ENCODE peak calls at places on chromosomes 11 and 22, in eight cellular contexts. One of them, this sample, is unnamed.

GRCh38 chr22:17835256-17835655 is 61.0 kb upstream of the BID start:
- DNase-seq in A549: no peak
- DNase-seq in HCT116: no peak
- DNase-seq in GM12878: no peak
- DNase-seq in SK-N-SH: no peak
- DNase-seq in H1: no peak
- DNase-seq in K562: no peak
- DNase-seq in HepG2: no peak
- DNase-seq in this sample: no peak

GRCh38 chr11:46036009-46036408 is 85.2 kb downstream of the PHF21A start:
- DNase-seq in A549: no peak
- DNase-seq in HCT116: no peak
- DNase-seq in GM12878: no peak
- DNase-seq in SK-N-SH: no peak
- DNase-seq in H1: no peak
- DNase-seq in K562: no peak
- DNase-seq in HepG2: no peak
- DNase-seq in this sample: no peak

GRCh38 chr11:115317428-115318185 is 186.6 kb downstream of the CADM1 start:
- DNase-seq in A549: no peak
- DNase-seq in HCT116: no peak
- DNase-seq in GM12878: no peak
- DNase-seq in SK-N-SH: no peak
- DNase-seq in H1: no peak
- DNase-seq in K562: no peak
- DNase-seq in HepG2: no peak
- DNase-seq in this sample: no peak

GRCh38 chr11:121352301-121352891 is 59.8 kb downstream of the SC5D start:
- DNase-seq in A549: no peak
- DNase-seq in HCT116: no peak
- DNase-seq in GM12878: no peak
- DNase-seq in SK-N-SH: no peak
- DNase-seq in H1: no peak
- DNase-seq in K562: no peak
- DNase-seq in HepG2: no peak
- DNase-seq in this sample: no peak

GRCh38 chr22:47392054-47392347 is 629.6 kb downstream of the TBC1D22A start:
- DNase-seq in A549: no peak
- DNase-seq in HCT116: no peak
- DNase-seq in GM12878: no peak
- DNase-seq in SK-N-SH: no peak
- DNase-seq in H1: no peak
- DNase-seq in K562: no peak
- DNase-seq in HepG2: no peak
- DNase-seq in this sample: no peak

GRCh38 chr11:130522284-130522961 is 74.0 kb downstream of the ADAMTS15 start:
- DNase-seq in A549: peak; percentile 79
- DNase-seq in HCT116: peak; percentile 48
- DNase-seq in GM12878: no peak
- DNase-seq in SK-N-SH: peak; percentile 70
- DNase-seq in H1: no peak
- DNase-seq in K562: peak; percentile 75
- DNase-seq in HepG2: peak; percentile 10
- DNase-seq in this sample: peak; percentile 83

GRCh38 chr11:106482920-106483761 is 405.7 kb downstream of the AASDHPPT start:
- DNase-seq in A549: no peak
- DNase-seq in HCT116: no peak
- DNase-seq in GM12878: no peak
- DNase-seq in SK-N-SH: no peak
- DNase-seq in H1: no peak
- DNase-seq in K562: no peak
- DNase-seq in HepG2: peak; percentile 31
- DNase-seq in this sample: peak; percentile 49

GRCh38 chr11:116312560-116313340 is 460.0 kb downstream of the BUD13 start:
- DNase-seq in A549: no peak
- DNase-seq in HCT116: no peak
- DNase-seq in GM12878: no peak
- DNase-seq in SK-N-SH: peak; percentile 88
- DNase-seq in H1: no peak
- DNase-seq in K562: no peak
- DNase-seq in HepG2: no peak
- DNase-seq in this sample: peak; percentile 83

GRCh38 chr11:115869131-115869530 is 364.9 kb upstream of the CADM1 start:
- DNase-seq in A549: no peak
- DNase-seq in HCT116: no peak
- DNase-seq in GM12878: no peak
- DNase-seq in SK-N-SH: no peak
- DNase-seq in H1: no peak
- DNase-seq in K562: no peak
- DNase-seq in HepG2: no peak
- DNase-seq in this sample: no peak

GRCh38 chr11:75289919-75290318 is 49.3 kb downstream of the TPBGL start:
- DNase-seq in A549: no peak
- DNase-seq in HCT116: no peak
- DNase-seq in GM12878: no peak
- DNase-seq in SK-N-SH: no peak
- DNase-seq in H1: no peak
- DNase-seq in K562: no peak
- DNase-seq in HepG2: no peak
- DNase-seq in this sample: no peak

GRCh38 chr11:17412488-17413180 is 24.2 kb upstream of the KCNJ11 start:
- DNase-seq in A549: no peak
- DNase-seq in HCT116: no peak
- DNase-seq in GM12878: no peak
- DNase-seq in SK-N-SH: no peak
- DNase-seq in H1: no peak
- DNase-seq in K562: no peak
- DNase-seq in HepG2: no peak
- DNase-seq in this sample: no peak

GRCh38 chr22:47663615-47664605 is 901.5 kb downstream of the TBC1D22A start:
- DNase-seq in A549: no peak
- DNase-seq in HCT116: no peak
- DNase-seq in GM12878: no peak
- DNase-seq in SK-N-SH: no peak
- DNase-seq in H1: no peak
- DNase-seq in K562: no peak
- DNase-seq in HepG2: no peak
- DNase-seq in this sample: no peak

GRCh38 chr22:40071720-40072119 is 77.0 kb downstream of the FAM83F start:
- DNase-seq in A549: no peak
- DNase-seq in HCT116: no peak
- DNase-seq in GM12878: no peak
- DNase-seq in SK-N-SH: no peak
- DNase-seq in H1: no peak
- DNase-seq in K562: no peak
- DNase-seq in HepG2: no peak
- DNase-seq in this sample: no peak

GRCh38 chr22:46833228-46833627 is 70.8 kb downstream of the TBC1D22A start:
- DNase-seq in A549: peak; percentile 22
- DNase-seq in HCT116: peak; percentile 23
- DNase-seq in GM12878: no peak
- DNase-seq in SK-N-SH: no peak
- DNase-seq in H1: peak; percentile 39
- DNase-seq in K562: no peak
- DNase-seq in HepG2: peak; percentile 41
- DNase-seq in this sample: peak; percentile 33

GRCh38 chr22:39178206-39179111 is 26.0 kb upstream of the CBX7 start:
- DNase-seq in A549: no peak
- DNase-seq in HCT116: no peak
- DNase-seq in GM12878: no peak
- DNase-seq in SK-N-SH: no peak
- DNase-seq in H1: no peak
- DNase-seq in K562: no peak
- DNase-seq in HepG2: no peak
- DNase-seq in this sample: peak; percentile 94

GRCh38 chr22:22111267-22111751 is 128.7 kb upstream of the TOP3B start:
- DNase-seq in A549: peak; percentile 15
- DNase-seq in HCT116: no peak
- DNase-seq in GM12878: peak; percentile 86
- DNase-seq in SK-N-SH: no peak
- DNase-seq in H1: no peak
- DNase-seq in K562: peak; percentile 87
- DNase-seq in HepG2: no peak
- DNase-seq in this sample: no peak

GRCh38 chr11:44899959-44900358 is 50.7 kb downstream of the TP53I11 start:
- DNase-seq in A549: peak; percentile 27
- DNase-seq in HCT116: peak; percentile 48
- DNase-seq in GM12878: peak; percentile 11
- DNase-seq in SK-N-SH: peak; percentile 63
- DNase-seq in H1: no peak
- DNase-seq in K562: peak; percentile 75
- DNase-seq in HepG2: peak; percentile 5
- DNase-seq in this sample: peak; percentile 56

GRCh38 chr22:27507935-27508504 is 293.5 kb downstream of the MN1 start:
- DNase-seq in A549: no peak
- DNase-seq in HCT116: no peak
- DNase-seq in GM12878: no peak
- DNase-seq in SK-N-SH: no peak
- DNase-seq in H1: no peak
- DNase-seq in K562: no peak
- DNase-seq in HepG2: no peak
- DNase-seq in this sample: no peak

GRCh38 chr11:26522912-26523610 is 49.0 kb downstream of the MUC15 start:
- DNase-seq in A549: no peak
- DNase-seq in HCT116: no peak
- DNase-seq in GM12878: no peak
- DNase-seq in SK-N-SH: no peak
- DNase-seq in H1: peak; percentile 21
- DNase-seq in K562: no peak
- DNase-seq in HepG2: peak; percentile 32
- DNase-seq in this sample: no peak

GRCh38 chr22:40247976-40248375 is 70.3 kb downstream of the TNRC6B start:
- DNase-seq in A549: no peak
- DNase-seq in HCT116: no peak
- DNase-seq in GM12878: no peak
- DNase-seq in SK-N-SH: no peak
- DNase-seq in H1: no peak
- DNase-seq in K562: no peak
- DNase-seq in HepG2: no peak
- DNase-seq in this sample: no peak

GRCh38 chr11:59206635-59207034 is 6.1 kb downstream of the MPEG1 start:
- DNase-seq in A549: peak; percentile 48
- DNase-seq in HCT116: peak; percentile 21
- DNase-seq in GM12878: no peak
- DNase-seq in SK-N-SH: peak; percentile 34
- DNase-seq in H1: peak; percentile 27
- DNase-seq in K562: peak; percentile 32
- DNase-seq in HepG2: peak; percentile 42
- DNase-seq in this sample: peak; percentile 41

GRCh38 chr11:94623120-94623735 is 56.1 kb downstream of the PIWIL4 start:
- DNase-seq in A549: peak; percentile 60
- DNase-seq in HCT116: peak; percentile 88
- DNase-seq in GM12878: peak; percentile 16
- DNase-seq in SK-N-SH: peak; percentile 77
- DNase-seq in H1: peak; percentile 43
- DNase-seq in K562: peak; percentile 66
- DNase-seq in HepG2: peak; percentile 74
- DNase-seq in this sample: peak; percentile 89

GRCh38 chr11:28464252-28464867 is 356.2 kb downstream of the METTL15 start:
- DNase-seq in A549: no peak
- DNase-seq in HCT116: no peak
- DNase-seq in GM12878: no peak
- DNase-seq in SK-N-SH: no peak
- DNase-seq in H1: no peak
- DNase-seq in K562: no peak
- DNase-seq in HepG2: no peak
- DNase-seq in this sample: no peak

GRCh38 chr11:76201672-76202412 is 4.5 kb downstream of the WNT11 start:
- DNase-seq in A549: no peak
- DNase-seq in HCT116: no peak
- DNase-seq in GM12878: no peak
- DNase-seq in SK-N-SH: no peak
- DNase-seq in H1: no peak
- DNase-seq in K562: no peak
- DNase-seq in HepG2: no peak
- DNase-seq in this sample: no peak

GRCh38 chr11:126411971-126412381 is 56.5 kb downstream of the ST3GAL4 start:
- DNase-seq in A549: no peak
- DNase-seq in HCT116: no peak
- DNase-seq in GM12878: no peak
- DNase-seq in SK-N-SH: no peak
- DNase-seq in H1: no peak
- DNase-seq in K562: peak; percentile 45
- DNase-seq in HepG2: no peak
- DNase-seq in this sample: no peak

GRCh38 chr11:115453158-115453557 is 51.1 kb downstream of the CADM1 start:
- DNase-seq in A549: no peak
- DNase-seq in HCT116: no peak
- DNase-seq in GM12878: no peak
- DNase-seq in SK-N-SH: no peak
- DNase-seq in H1: no peak
- DNase-seq in K562: no peak
- DNase-seq in HepG2: no peak
- DNase-seq in this sample: no peak

GRCh38 chr11:47538741-47539575 is 14.0 kb downstream of the CELF1 start:
- DNase-seq in A549: no peak
- DNase-seq in HCT116: no peak
- DNase-seq in GM12878: no peak
- DNase-seq in SK-N-SH: no peak
- DNase-seq in H1: no peak
- DNase-seq in K562: no peak
- DNase-seq in HepG2: no peak
- DNase-seq in this sample: peak; percentile 81

GRCh38 chr11:78318733-78319132 is 98.9 kb downstream of the GAB2 start:
- DNase-seq in A549: no peak
- DNase-seq in HCT116: no peak
- DNase-seq in GM12878: no peak
- DNase-seq in SK-N-SH: peak; percentile 60
- DNase-seq in H1: no peak
- DNase-seq in K562: no peak
- DNase-seq in HepG2: no peak
- DNase-seq in this sample: no peak
- H3K27ac ChIP-seq in A549: no peak overlapping the region
- H3K27ac ChIP-seq in HCT116: no peak overlapping the region
- H3K27ac ChIP-seq in GM12878: no peak overlapping the region
- H3K27ac ChIP-seq in SK-N-SH: peak overlapping the region; percentile 95
- H3K27ac ChIP-seq in H1: no peak overlapping the region
- H3K27ac ChIP-seq in K562: peak overlapping the region; percentile 64
- H3K27ac ChIP-seq in HepG2: no peak overlapping the region
- H3K27ac ChIP-seq in this sample: no peak overlapping the region

GRCh38 chr11:82733444-82734119 is at the start of gene FAM181B:
- DNase-seq in A549: peak; percentile 11
- DNase-seq in HCT116: no peak
- DNase-seq in GM12878: no peak
- DNase-seq in SK-N-SH: peak; percentile 89
- DNase-seq in H1: peak; percentile 71
- DNase-seq in K562: peak; percentile 49
- DNase-seq in HepG2: no peak
- DNase-seq in this sample: peak; percentile 29
- TF ChIP-seq MAX in A549: no peak
- TF ChIP-seq MAX in HCT116: no peak
- TF ChIP-seq MAX in GM12878: no peak
- TF ChIP-seq MAX in SK-N-SH: no peak
- TF ChIP-seq MAX in H1: no peak
- TF ChIP-seq MAX in K562: no peak
- TF ChIP-seq MAX in HepG2: peak; percentile 35
- TF ChIP-seq MAX in this sample: no peak

GRCh38 chr11:48538991-48539390 is 50.4 kb downstream of the OR4A47 start:
- DNase-seq in A549: no peak
- DNase-seq in HCT116: no peak
- DNase-seq in GM12878: no peak
- DNase-seq in SK-N-SH: no peak
- DNase-seq in H1: no peak
- DNase-seq in K562: no peak
- DNase-seq in HepG2: no peak
- DNase-seq in this sample: no peak
- H3K9me3 ChIP-seq in A549: no peaks in the 10 kb centered on the region
- H3K9me3 ChIP-seq in HCT116: no peaks in the 10 kb centered on the region
- H3K9me3 ChIP-seq in GM12878: no peaks in the 10 kb centered on the region
- H3K9me3 ChIP-seq in SK-N-SH: no peaks in the 10 kb centered on the region
- H3K9me3 ChIP-seq in H1: peaks cover 50% of the 10 kb centered on the region
- H3K9me3 ChIP-seq in K562: no peaks in the 10 kb centered on the region
- H3K9me3 ChIP-seq in HepG2: peaks cover 62% of the 10 kb centered on the region
- H3K9me3 ChIP-seq in this sample: no peaks in the 10 kb centered on the region

GRCh38 chr22:37855462-37855861 is 6.2 kb downstream of the EIF3L start:
- DNase-seq in A549: no peak
- DNase-seq in HCT116: no peak
- DNase-seq in GM12878: no peak
- DNase-seq in SK-N-SH: no peak
- DNase-seq in H1: no peak
- DNase-seq in K562: no peak
- DNase-seq in HepG2: no peak
- DNase-seq in this sample: no peak
- H3K27ac ChIP-seq in A549: no peak overlapping the region
- H3K27ac ChIP-seq in HCT116: no peak overlapping the region
- H3K27ac ChIP-seq in GM12878: no peak overlapping the region
- H3K27ac ChIP-seq in SK-N-SH: no peak overlapping the region
- H3K27ac ChIP-seq in H1: no peak overlapping the region
- H3K27ac ChIP-seq in K562: no peak overlapping the region
- H3K27ac ChIP-seq in HepG2: no peak overlapping the region
- H3K27ac ChIP-seq in this sample: no peak overlapping the region